ENCODE peak calls at places on chromosomes 13 and 19, in nine cellular contexts. E is thoracic aorta; Q is heart right ventricle; X is left ventricle myocardium inferior; G is suprapubic skin; Y is HL-60; B is tibial artery; R is aorta; U is CD8-positive, alpha-beta memory T cell. K is an unnamed sample.

GRCh38 chr19:51323481-51323891 is 12.0 kb downstream of the IGLON5 start:
- DNase-seq in E (no peak), Q (no peak), X (no peak), G (no peak), Y (no peak), B (no peak), R (no peak), U (no peak), K (no peak)

GRCh38 chr13:47178090-47178950 is 281.5 kb upstream of the HTR2A start:
- DNase-seq in E (no peak), Q (no peak), X (no peak), G (no peak), Y (peak; percentile 93), B (no peak), R (no peak), U (no peak), K (no peak)

GRCh38 chr13:48412881-48413351 is at the start of gene LPAR6:
- DNase-seq in E (no peak), Q (peak; percentile 54), X (no peak), G (no peak), Y (peak; percentile 31), B (no peak), R (no peak), U (no peak), K (no peak)

GRCh38 chr19:51807111-51807701 is 12.2 kb downstream of the FPR3 start:
- DNase-seq in E (no peak), Q (no peak), X (no peak), G (no peak), Y (peak; percentile 16), B (no peak), R (no peak), U (no peak), K (no peak)

GRCh38 chr13:52599853-52600603 is 42.2 kb upstream of the HNRNPA1L2 start:
- DNase-seq in E (no peak), Q (peak; percentile 17), X (peak; percentile 42), G (peak; percentile 73), Y (no peak), B (no peak), R (peak; percentile 81), U (no peak), K (no peak)

GRCh38 chr19:2070436-2070827 is 19.4 kb upstream of the MKNK2 start:
- DNase-seq in E (no peak), Q (no peak), X (no peak), G (no peak), Y (no peak), B (no peak), R (no peak), U (no peak), K (no peak)

GRCh38 chr19:56116606-56117005 is 4.5 kb downstream of the ZNF787 start:
- DNase-seq in E (no peak), Q (no peak), X (no peak), G (no peak), Y (no peak), B (no peak), R (no peak), U (no peak), K (no peak)

GRCh38 chr13:83709751-83710515 is 172.3 kb downstream of the SLITRK1 start:
- DNase-seq in E (no peak), Q (no peak), X (no peak), G (no peak), Y (no peak), B (no peak), R (no peak), U (no peak), K (no peak)

GRCh38 chr19:47433121-47433520 is 13.8 kb upstream of the MEIS3 start:
- DNase-seq in E (no peak), Q (no peak), X (no peak), G (no peak), Y (peak; percentile 39), B (no peak), R (no peak), U (no peak), K (no peak)

DNA sequence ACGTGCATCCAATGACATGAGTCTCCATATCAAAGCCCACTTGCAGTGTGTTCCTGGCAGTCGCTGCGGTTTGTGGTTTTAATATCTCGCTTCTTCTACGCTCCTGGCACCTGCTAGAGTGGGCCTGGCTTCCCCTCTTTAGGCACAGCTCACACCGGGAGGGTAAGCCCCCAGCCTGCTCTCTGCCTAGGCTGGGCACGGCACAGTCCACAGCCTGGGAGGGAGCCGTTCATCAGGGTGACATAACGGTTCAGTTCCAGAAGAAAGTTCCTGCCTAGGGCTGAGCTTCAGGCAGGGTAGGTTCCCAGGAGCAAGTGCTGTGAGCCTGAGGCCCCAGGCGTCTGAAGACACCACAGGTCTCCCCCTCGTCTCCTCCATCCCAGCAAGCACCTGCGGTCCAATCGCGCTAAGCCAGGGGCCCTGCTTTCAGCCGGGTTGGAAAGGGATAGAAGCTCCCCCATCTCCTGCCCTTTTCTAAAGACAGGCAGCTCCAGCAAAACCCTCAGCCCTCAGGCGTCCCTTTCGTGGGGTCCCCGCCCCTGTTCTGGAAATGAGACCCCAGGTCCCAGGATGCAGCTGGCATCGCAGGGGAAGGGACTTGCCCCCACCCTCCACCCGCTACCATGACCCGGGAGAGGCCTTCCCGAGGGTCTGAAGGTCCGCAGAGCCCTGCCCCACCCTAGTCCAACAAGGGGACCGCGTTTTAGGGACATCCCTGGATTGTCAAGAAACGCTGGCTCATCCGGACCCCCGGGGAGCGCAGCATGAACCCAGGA is 121.6 kb upstream of the ZNF507 start:
- DNase-seq in E (no peak), Q (no peak), X (no peak), G (no peak), Y (no peak), B (no peak), R (no peak), U (no peak), K (no peak)
- H3K4me3 ChIP-seq in E (peak overlapping the region; percentile 59), Q (no peak overlapping the region), X (peak overlapping the region; percentile 55), G (peak overlapping the region; percentile 16), Y (no peak overlapping the region), B (no peak overlapping the region), R (no peak overlapping the region), U (no peak overlapping the region), K (peak overlapping the region; percentile 24)

DNA sequence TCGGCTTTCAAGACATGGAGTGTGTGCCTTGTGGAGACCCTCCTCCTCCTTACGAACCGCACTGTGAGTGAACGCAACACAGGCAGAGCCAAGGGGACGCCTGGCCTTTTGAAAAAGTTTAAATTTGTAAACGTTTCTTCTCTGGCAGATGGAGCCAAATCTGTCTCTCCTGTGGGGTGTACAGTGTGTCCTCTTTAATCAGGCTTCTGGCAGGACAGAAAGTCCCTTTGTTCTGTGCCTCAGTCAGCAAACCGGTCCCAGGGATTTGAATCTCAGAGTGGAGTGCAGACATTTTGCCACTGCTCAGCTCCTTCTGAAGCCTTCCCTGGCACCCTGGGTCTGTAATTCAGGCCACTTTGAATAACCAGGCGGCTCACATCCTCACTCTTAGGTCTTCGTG is 56.5 kb downstream of the TNFRSF19 start:
- DNase-seq in E (no peak), Q (no peak), X (no peak), G (no peak), Y (no peak), B (no peak), R (no peak), U (no peak), K (no peak)
- H3K27ac ChIP-seq in E (no peak overlapping the region), Q (peak overlapping the region; percentile 41), X (peak overlapping the region; percentile 75), G (peak overlapping the region; percentile 57), Y (no peak overlapping the region), B (no peak overlapping the region), R (no peak overlapping the region), U (no peak overlapping the region), K (no peak overlapping the region)

DNA sequence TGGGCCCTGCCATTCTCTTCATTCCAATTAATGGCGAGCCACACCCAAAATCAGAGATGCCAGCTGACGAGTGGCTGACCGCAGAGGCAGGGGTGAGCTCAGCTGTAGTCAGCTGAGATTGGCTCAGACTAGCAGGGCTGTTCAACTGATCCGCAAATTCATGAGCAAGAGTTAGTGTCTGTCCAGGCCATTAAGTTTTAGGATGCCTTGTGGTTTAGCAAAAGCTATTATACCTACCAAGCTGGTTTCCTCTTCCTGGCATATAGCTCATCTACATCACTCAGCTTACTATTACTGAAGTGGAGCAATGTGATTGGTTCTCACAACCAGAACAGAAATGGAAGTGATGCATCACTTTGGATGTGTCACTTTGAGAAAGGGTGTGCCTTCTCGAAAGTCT is 148.7 kb downstream of the NALCN start:
- DNase-seq in E (no peak), Q (no peak), X (no peak), G (no peak), Y (no peak), B (no peak), R (no peak), U (no peak), K (no peak)
- H3K4me3 ChIP-seq in E (no peak overlapping the region), Q (no peak overlapping the region), X (no peak overlapping the region), G (no peak overlapping the region), Y (no peak overlapping the region), B (no peak overlapping the region), R (no peak overlapping the region), U (no peak overlapping the region), K (no peak overlapping the region)

DNA sequence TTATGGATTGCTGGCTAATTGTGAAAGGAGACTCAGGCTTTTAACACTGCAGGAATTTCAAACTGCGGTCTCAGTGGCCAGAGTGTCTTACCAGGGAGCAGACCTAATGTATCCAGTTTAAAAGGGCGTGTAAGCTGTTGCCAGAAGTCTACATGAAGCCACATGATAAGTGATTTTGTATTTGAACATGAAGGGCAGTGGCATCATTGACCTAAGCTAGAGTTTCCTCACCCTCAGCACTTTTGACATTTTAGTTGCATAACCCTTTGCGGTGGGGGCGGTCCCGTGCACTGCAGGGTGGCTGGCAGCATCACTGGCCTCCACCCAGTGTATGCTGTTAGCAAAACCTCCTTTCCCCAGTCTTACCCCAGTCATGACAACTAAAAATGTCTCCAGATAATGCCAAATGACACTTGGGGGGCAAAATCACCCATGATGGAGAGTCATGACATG is 23.7 kb upstream of the GPR18 start:
- DNase-seq in E (peak; percentile 10), Q (peak; percentile 35), X (peak; percentile 62), G (peak; percentile 85), Y (peak; percentile 98), B (peak; percentile 72), R (peak; percentile 82), U (peak; percentile 54), K (no peak)
- H3K27ac ChIP-seq in E (peak overlapping the region; percentile 38), Q (peak overlapping the region; percentile 36), X (peak overlapping the region; percentile 53), G (peak overlapping the region; percentile 68), Y (peak overlapping the region; percentile 94), B (peak overlapping the region; percentile 56), R (no peak overlapping the region), U (peak overlapping the region; percentile 66), K (peak overlapping the region; percentile 53)

K was measured in CD8-positive, alpha-beta T cell.